ENCODE peak calls at places on chromosome 5, in five cellular contexts. K is adrenal gland, U is Peyer's patch, O is heart left ventricle, H is A549. F is an unnamed sample.

GRCh38 chr5:168085321-168086040 is 206.0 kb upstream of the WWC1 start:
- DNase-seq in K (no peak), U (no peak), O (no peak), H (no peak), F (no peak)

GRCh38 chr5:145787996-145788395 is 47.1 kb downstream of the PRELID2 start:
- DNase-seq in K (no peak), U (no peak), O (no peak), H (no peak), F (no peak)

GRCh38 chr5:95837492-95837891 is 15.0 kb upstream of the GLRX start:
- DNase-seq in K (no peak), U (no peak), O (no peak), H (no peak), F (no peak)

GRCh38 chr5:53023969-53024368 is 34.8 kb downstream of the ITGA2 start:
- DNase-seq in K (no peak), U (no peak), O (no peak), H (peak; percentile 26), F (no peak)

GRCh38 chr5:132744659-132745058 is 2.6 kb upstream of the CCNI2 start:
- DNase-seq in K (no peak), U (no peak), O (no peak), H (no peak), F (no peak)

GRCh38 chr5:35618791-35619190 is 1.1 kb downstream of the SPEF2 start:
- DNase-seq in K (no peak), U (no peak), O (no peak), H (no peak), F (no peak)

GRCh38 chr5:110431603-110432002 is 294.9 kb downstream of the TMEM232 start:
- DNase-seq in K (no peak), U (no peak), O (no peak), H (no peak), F (no peak)

GRCh38 chr5:153122416-153122815 is 368.1 kb upstream of the GRIA1 start:
- DNase-seq in K (no peak), U (no peak), O (no peak), H (no peak), F (no peak)

GRCh38 chr5:161498531-161498930 is 48.0 kb downstream of the GABRB2 start:
- DNase-seq in K (no peak), U (peak; percentile 71), O (no peak), H (no peak), F (no peak)

GRCh38 chr5:116389601-116390000 is 185.0 kb downstream of the SEMA6A start:
- DNase-seq in K (no peak), U (no peak), O (no peak), H (no peak), F (no peak)

GRCh38 chr5:53259176-53259575 is 149.6 kb upstream of the MOCS2 start:
- DNase-seq in K (no peak), U (no peak), O (no peak), H (no peak), F (no peak)

GRCh38 chr5:109347252-109347888 is 62.4 kb downstream of the PJA2 start:
- DNase-seq in K (no peak), U (no peak), O (peak; percentile 38), H (no peak), F (peak; percentile 41)

GRCh38 chr5:141439411-141440141 is 9.3 kb downstream of the PCDHGA12 start:
- DNase-seq in K (no peak), U (no peak), O (no peak), H (no peak), F (no peak)

GRCh38 chr5:59577485-59577884 is 316.0 kb downstream of the PDE4D start:
- DNase-seq in K (no peak), U (no peak), O (no peak), H (no peak), F (no peak)

GRCh38 chr5:65355301-65355700 is 126.4 kb downstream of the ADAMTS6 start:
- DNase-seq in K (no peak), U (no peak), O (no peak), H (no peak), F (no peak)

GRCh38 chr5:17114233-17114632 is 103.2 kb upstream of the BASP1 start:
- DNase-seq in K (no peak), U (no peak), O (no peak), H (peak; percentile 30), F (no peak)

GRCh38 chr5:102421647-102422046 is 77.2 kb downstream of the SLCO6A1 start:
- DNase-seq in K (no peak), U (no peak), O (no peak), H (peak; percentile 15), F (peak; percentile 74)

GRCh38 chr5:65292196-65292595 is 189.5 kb downstream of the ADAMTS6 start:
- DNase-seq in K (no peak), U (no peak), O (no peak), H (no peak), F (no peak)

GRCh38 chr5:10676224-10676623 is 84.8 kb downstream of the DAP start:
- DNase-seq in K (no peak), U (no peak), O (no peak), H (no peak), F (no peak)

GRCh38 chr5:14490309-14490711 is 91.3 kb upstream of the OTULINL start:
- DNase-seq in K (no peak), U (no peak), O (peak; percentile 58), H (no peak), F (no peak)

GRCh38 chr5:93022770-93023169 is 558.2 kb downstream of the NR2F1-AS1 start:
- DNase-seq in K (no peak), U (no peak), O (no peak), H (peak; percentile 4), F (no peak)

GRCh38 chr5:179308563-179309382 is 36.5 kb downstream of the ADAMTS2 start:
- DNase-seq in K (no peak), U (no peak), O (peak; percentile 18), H (no peak), F (no peak)

GRCh38 chr5:142296914-142297417 is 27.9 kb downstream of the SPRY4 start:
- DNase-seq in K (no peak), U (no peak), O (peak; percentile 50), H (no peak), F (no peak)

GRCh38 chr5:10635861-10636350 is 72.0 kb downstream of the ANKRD33B start:
- DNase-seq in K (no peak), U (no peak), O (no peak), H (no peak), F (no peak)

GRCh38 chr5:142506756-142507155 is 179.1 kb downstream of the FGF1 start:
- DNase-seq in K (no peak), U (no peak), O (no peak), H (no peak), F (no peak)

GRCh38 chr5:173153842-173154241 is 9.5 kb downstream of the BNIP1 start:
- DNase-seq in K (no peak), U (no peak), O (no peak), H (no peak), F (no peak)

GRCh38 chr5:159185773-159186172 is 23.6 kb downstream of the RNF145 start:
- DNase-seq in K (no peak), U (no peak), O (no peak), H (no peak), F (no peak)

GRCh38 chr5:159183247-159183646 is 26.1 kb downstream of the RNF145 start:
- DNase-seq in K (no peak), U (no peak), O (no peak), H (no peak), F (no peak)

GRCh38 chr5:159184236-159184635 is 25.1 kb downstream of the RNF145 start:
- DNase-seq in K (no peak), U (no peak), O (no peak), H (no peak), F (no peak)

GRCh38 chr5:159186319-159186718 is 23.0 kb downstream of the RNF145 start:
- DNase-seq in K (no peak), U (no peak), O (no peak), H (peak; percentile 86), F (no peak)

GRCh38 chr5:159184858-159185381 is 24.4 kb downstream of the RNF145 start:
- DNase-seq in K (no peak), U (no peak), O (no peak), H (peak; percentile 65), F (peak; percentile 16)
- H3K4me1 ChIP-seq in K (peaks cover 65% of the 10 kb centered on the region), U (no peaks in the 10 kb centered on the region), O (no peaks in the 10 kb centered on the region), H (peaks cover 98% of the 10 kb centered on the region), F (peaks cover 60% of the 10 kb centered on the region)

DNA sequence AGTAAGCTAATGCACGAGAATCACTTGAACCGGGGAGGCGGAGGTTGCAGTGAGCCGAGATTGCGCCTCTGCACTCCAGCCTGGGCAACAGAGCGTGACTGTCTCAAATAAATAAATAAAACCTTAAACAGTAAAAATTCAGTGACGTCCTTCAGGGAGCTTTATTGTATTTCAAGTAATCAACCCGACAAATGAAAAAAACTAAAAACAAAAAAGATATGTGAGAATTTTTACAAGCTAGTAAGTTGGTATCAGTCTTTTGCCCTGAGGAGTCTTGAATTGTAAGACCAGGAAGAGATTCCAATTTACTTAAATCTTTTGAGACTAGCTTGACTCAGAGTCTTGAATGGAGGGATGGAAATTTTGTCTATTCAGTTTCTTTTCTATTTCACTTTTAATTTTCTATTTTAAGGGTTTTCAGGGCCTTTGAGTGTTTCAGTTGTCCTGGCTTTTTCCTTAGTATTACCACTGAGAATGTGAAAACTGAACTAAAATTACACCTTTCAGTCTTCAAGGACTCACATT is 126.0 kb upstream of the DHFR start:
- DNase-seq in K (no peak), U (no peak), O (no peak), H (no peak), F (peak; percentile 50)
- TF ChIP-seq POLR2A in K (no peak), U (no peak), O (no peak), H (no peak), F (no peak)

GRCh38 chr5:150092159-150092787 is 5.9 kb upstream of the CSF1R start:
- DNase-seq in K (no peak), U (no peak), O (no peak), H (no peak), F (no peak)
- H3K4me1 ChIP-seq in K (no peaks in the 10 kb centered on the region), U (no peaks in the 10 kb centered on the region), O (no peaks in the 10 kb centered on the region), H (no peaks in the 10 kb centered on the region), F (no peaks in the 10 kb centered on the region)

GRCh38 chr5:177134653-177135225 is 1.2 kb downstream of the NSD1 start:
- DNase-seq in K (no peak), U (no peak), O (no peak), H (no peak), F (no peak)

GRCh38 chr5:177133119-177133844 is at the start of gene NSD1:
- DNase-seq in K (peak; percentile 89), U (peak; percentile 93), O (peak; percentile 91), H (peak; percentile 76), F (peak; percentile 93)

GRCh38 chr5:177131711-177132503 is 1.7 kb upstream of the NSD1 start:
- DNase-seq in K (no peak), U (peak; percentile 52), O (peak; percentile 41), H (no peak), F (peak; percentile 33)

GRCh38 chr5:177132504-177133118 is 962 bp upstream of the NSD1 start:
- DNase-seq in K (peak; percentile 44), U (no peak), O (no peak), H (no peak), F (peak; percentile 30)

DNA sequence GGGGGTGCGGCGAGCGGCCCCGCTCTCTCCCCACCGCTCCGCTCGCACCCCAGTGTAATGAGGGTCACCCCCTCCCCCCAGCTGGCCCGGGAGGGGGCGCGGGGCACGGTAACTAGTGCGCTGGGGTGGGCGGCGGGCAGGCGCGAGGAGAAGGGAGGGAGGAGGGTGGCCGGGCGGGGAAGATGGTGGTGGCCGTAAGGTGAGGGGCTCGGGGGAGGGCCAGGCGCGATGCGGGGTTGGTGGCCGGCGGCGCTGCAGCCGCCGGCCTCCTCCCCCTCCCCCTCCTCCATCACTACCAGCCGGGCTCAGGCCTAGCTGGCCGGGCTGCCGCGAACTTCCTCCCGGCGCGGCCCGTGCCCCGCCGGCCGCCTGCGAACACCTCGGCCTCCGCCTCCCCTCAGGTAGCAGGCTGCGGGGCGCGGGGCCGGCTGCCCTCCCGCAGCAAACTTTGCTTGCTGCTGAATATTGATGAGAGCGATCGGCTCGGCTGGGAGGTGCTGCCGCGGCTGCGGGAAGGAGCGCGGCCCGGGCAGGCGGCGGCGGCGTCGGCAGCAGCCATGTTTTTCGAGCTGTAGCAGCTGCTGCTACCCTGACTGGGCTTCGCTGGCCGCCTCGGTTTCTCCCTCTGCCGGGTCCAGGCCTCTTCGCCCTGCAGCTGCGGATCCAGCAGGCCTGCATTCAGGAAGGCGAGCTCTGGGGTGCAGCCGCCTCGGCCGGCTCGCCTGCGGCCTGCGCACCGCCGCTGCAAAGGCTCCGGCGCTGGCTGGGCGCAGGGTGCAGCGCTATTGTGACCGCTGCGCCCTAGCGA is 476 bp downstream of the NSD1 start:
- DNase-seq in K (peak; percentile 42), U (peak; percentile 79), O (peak; percentile 65), H (peak; percentile 63), F (peak; percentile 59)
- TF ChIP-seq POLR2A in K (peak; percentile 31), U (peak; percentile 16), O (no peak), H (peak; percentile 17), F (no peak)